ENCODE peak calls at places on chromosomes 7 and 10, in ten cellular contexts. One of them, this sample, is unnamed.

GRCh38 chr7:35781200-35781701 is 19.6 kb upstream of the SEPTIN7 start:
- DNase-seq in NCI-H524 treated with DMSO at 0.1 percent for 48 hours: no peak
- DNase-seq in EH: peak; percentile 11
- DNase-seq in WTC11: no peak
- DNase-seq in neural progenitor cell: no peak
- DNase-seq in EL: no peak
- DNase-seq in effector memory CD8-positive, alpha-beta T cell: no peak
- DNase-seq in chondrocyte: no peak
- DNase-seq in heart left ventricle: no peak
- DNase-seq in mucosa of descending colon: no peak
- DNase-seq in this sample: no peak

GRCh38 chr7:91557789-91558396 is 293.7 kb downstream of the FZD1 start:
- DNase-seq in neural progenitor cell: no peak
- DNase-seq in WTC11: no peak
- DNase-seq in mucosa of descending colon: no peak
- DNase-seq in heart left ventricle: no peak
- DNase-seq in chondrocyte: no peak
- DNase-seq in NCI-H524 treated with DMSO at 0.1 percent for 48 hours: no peak
- DNase-seq in effector memory CD8-positive, alpha-beta T cell: no peak
- DNase-seq in EL: peak; percentile 90
- DNase-seq in EH: peak; percentile 71
- DNase-seq in this sample: peak; percentile 9

GRCh38 chr10:117936136-117936535 is 110.6 kb downstream of the RAB11FIP2 start:
- DNase-seq in NCI-H524 treated with DMSO at 0.1 percent for 48 hours: no peak
- DNase-seq in neural progenitor cell: no peak
- DNase-seq in effector memory CD8-positive, alpha-beta T cell: no peak
- DNase-seq in EH: peak; percentile 55
- DNase-seq in EL: peak; percentile 24
- DNase-seq in chondrocyte: no peak
- DNase-seq in heart left ventricle: peak; percentile 33
- DNase-seq in WTC11: no peak
- DNase-seq in mucosa of descending colon: no peak
- DNase-seq in this sample: no peak

GRCh38 chr10:42990016-42990720 is 86.7 kb upstream of the RET start:
- DNase-seq in EH: no peak
- DNase-seq in heart left ventricle: peak; percentile 11
- DNase-seq in WTC11: peak; percentile 10
- DNase-seq in NCI-H524 treated with DMSO at 0.1 percent for 48 hours: no peak
- DNase-seq in neural progenitor cell: no peak
- DNase-seq in chondrocyte: peak; percentile 82
- DNase-seq in mucosa of descending colon: no peak
- DNase-seq in EL: no peak
- DNase-seq in effector memory CD8-positive, alpha-beta T cell: no peak
- DNase-seq in this sample: no peak

GRCh38 chr10:11672836-11673235 is 61.4 kb upstream of the USP6NL start:
- DNase-seq in mucosa of descending colon: no peak
- DNase-seq in heart left ventricle: no peak
- DNase-seq in EL: no peak
- DNase-seq in NCI-H524 treated with DMSO at 0.1 percent for 48 hours: no peak
- DNase-seq in neural progenitor cell: no peak
- DNase-seq in effector memory CD8-positive, alpha-beta T cell: no peak
- DNase-seq in EH: no peak
- DNase-seq in WTC11: no peak
- DNase-seq in chondrocyte: no peak
- DNase-seq in this sample: no peak

GRCh38 chr7:4189151-4189570 is 492.9 kb upstream of the FOXK1 start:
- DNase-seq in neural progenitor cell: peak; percentile 17
- DNase-seq in EL: no peak
- DNase-seq in effector memory CD8-positive, alpha-beta T cell: no peak
- DNase-seq in EH: no peak
- DNase-seq in NCI-H524 treated with DMSO at 0.1 percent for 48 hours: no peak
- DNase-seq in WTC11: no peak
- DNase-seq in heart left ventricle: peak; percentile 75
- DNase-seq in chondrocyte: no peak
- DNase-seq in mucosa of descending colon: peak; percentile 79
- DNase-seq in this sample: peak; percentile 47

GRCh38 chr7:8441106-8441590 is 7.7 kb downstream of the NXPH1 start:
- DNase-seq in mucosa of descending colon: no peak
- DNase-seq in WTC11: peak; percentile 15
- DNase-seq in heart left ventricle: no peak
- DNase-seq in neural progenitor cell: peak; percentile 60
- DNase-seq in chondrocyte: no peak
- DNase-seq in EL: no peak
- DNase-seq in EH: no peak
- DNase-seq in NCI-H524 treated with DMSO at 0.1 percent for 48 hours: no peak
- DNase-seq in effector memory CD8-positive, alpha-beta T cell: no peak
- DNase-seq in this sample: no peak

GRCh38 chr7:80047856-80048459 is 86.7 kb upstream of the GNAI1 start:
- DNase-seq in mucosa of descending colon: no peak
- DNase-seq in neural progenitor cell: no peak
- DNase-seq in heart left ventricle: no peak
- DNase-seq in chondrocyte: no peak
- DNase-seq in NCI-H524 treated with DMSO at 0.1 percent for 48 hours: no peak
- DNase-seq in EL: no peak
- DNase-seq in WTC11: no peak
- DNase-seq in effector memory CD8-positive, alpha-beta T cell: no peak
- DNase-seq in EH: peak; percentile 31
- DNase-seq in this sample: no peak

GRCh38 chr7:84083846-84084245 is 110.7 kb downstream of the SEMA3A start:
- DNase-seq in neural progenitor cell: no peak
- DNase-seq in mucosa of descending colon: no peak
- DNase-seq in NCI-H524 treated with DMSO at 0.1 percent for 48 hours: no peak
- DNase-seq in EH: no peak
- DNase-seq in effector memory CD8-positive, alpha-beta T cell: no peak
- DNase-seq in WTC11: no peak
- DNase-seq in EL: no peak
- DNase-seq in chondrocyte: no peak
- DNase-seq in heart left ventricle: no peak
- DNase-seq in this sample: no peak

GRCh38 chr10:132429281-132430230 is 32.6 kb downstream of the PWWP2B start:
- DNase-seq in EH: no peak
- DNase-seq in effector memory CD8-positive, alpha-beta T cell: no peak
- DNase-seq in heart left ventricle: no peak
- DNase-seq in neural progenitor cell: no peak
- DNase-seq in EL: no peak
- DNase-seq in WTC11: no peak
- DNase-seq in mucosa of descending colon: peak; percentile 72
- DNase-seq in chondrocyte: no peak
- DNase-seq in NCI-H524 treated with DMSO at 0.1 percent for 48 hours: no peak
- DNase-seq in this sample: no peak

GRCh38 chr10:102714621-102715455 is at the start of gene SFXN2:
- DNase-seq in EL: peak; percentile 34
- DNase-seq in effector memory CD8-positive, alpha-beta T cell: peak; percentile 35
- DNase-seq in EH: no peak
- DNase-seq in mucosa of descending colon: peak; percentile 43
- DNase-seq in chondrocyte: no peak
- DNase-seq in WTC11: peak; percentile 74
- DNase-seq in heart left ventricle: no peak
- DNase-seq in NCI-H524 treated with DMSO at 0.1 percent for 48 hours: no peak
- DNase-seq in neural progenitor cell: peak; percentile 76
- DNase-seq in this sample: no peak

GRCh38 chr7:78402096-78402495 is 603.5 kb downstream of the PHTF2 start:
- DNase-seq in EL: no peak
- DNase-seq in heart left ventricle: no peak
- DNase-seq in NCI-H524 treated with DMSO at 0.1 percent for 48 hours: no peak
- DNase-seq in EH: no peak
- DNase-seq in neural progenitor cell: no peak
- DNase-seq in effector memory CD8-positive, alpha-beta T cell: no peak
- DNase-seq in mucosa of descending colon: no peak
- DNase-seq in WTC11: no peak
- DNase-seq in chondrocyte: peak; percentile 40
- DNase-seq in this sample: no peak

GRCh38 chr7:111138196-111138569 is 47.3 kb downstream of the LRRN3 start:
- DNase-seq in WTC11: no peak
- DNase-seq in EL: peak; percentile 85
- DNase-seq in mucosa of descending colon: peak; percentile 40
- DNase-seq in NCI-H524 treated with DMSO at 0.1 percent for 48 hours: no peak
- DNase-seq in effector memory CD8-positive, alpha-beta T cell: peak; percentile 34
- DNase-seq in chondrocyte: no peak
- DNase-seq in heart left ventricle: peak; percentile 43
- DNase-seq in EH: peak; percentile 90
- DNase-seq in neural progenitor cell: peak; percentile 11
- DNase-seq in this sample: no peak

GRCh38 chr7:3218561-3219225 is 82.4 kb upstream of the SDK1 start:
- DNase-seq in NCI-H524 treated with DMSO at 0.1 percent for 48 hours: no peak
- DNase-seq in effector memory CD8-positive, alpha-beta T cell: no peak
- DNase-seq in neural progenitor cell: peak; percentile 12
- DNase-seq in EL: no peak
- DNase-seq in mucosa of descending colon: no peak
- DNase-seq in EH: no peak
- DNase-seq in WTC11: no peak
- DNase-seq in chondrocyte: no peak
- DNase-seq in heart left ventricle: no peak
- DNase-seq in this sample: no peak

GRCh38 chr7:89887489-89887888 is 266.8 kb upstream of the STEAP1 start:
- DNase-seq in EH: peak; percentile 2
- DNase-seq in NCI-H524 treated with DMSO at 0.1 percent for 48 hours: no peak
- DNase-seq in heart left ventricle: no peak
- DNase-seq in effector memory CD8-positive, alpha-beta T cell: no peak
- DNase-seq in EL: no peak
- DNase-seq in neural progenitor cell: no peak
- DNase-seq in WTC11: no peak
- DNase-seq in chondrocyte: no peak
- DNase-seq in mucosa of descending colon: no peak
- DNase-seq in this sample: no peak

GRCh38 chr10:62297857-62298256 is 29.2 kb upstream of the RTKN2 start:
- DNase-seq in heart left ventricle: no peak
- DNase-seq in chondrocyte: no peak
- DNase-seq in EH: no peak
- DNase-seq in NCI-H524 treated with DMSO at 0.1 percent for 48 hours: no peak
- DNase-seq in EL: no peak
- DNase-seq in neural progenitor cell: no peak
- DNase-seq in WTC11: no peak
- DNase-seq in mucosa of descending colon: no peak
- DNase-seq in effector memory CD8-positive, alpha-beta T cell: no peak
- DNase-seq in this sample: no peak

GRCh38 chr7:64888901-64889685 is 14.0 kb upstream of the ZNF273 start:
- DNase-seq in NCI-H524 treated with DMSO at 0.1 percent for 48 hours: no peak
- DNase-seq in heart left ventricle: peak; percentile 42
- DNase-seq in effector memory CD8-positive, alpha-beta T cell: no peak
- DNase-seq in WTC11: no peak
- DNase-seq in mucosa of descending colon: peak; percentile 57
- DNase-seq in neural progenitor cell: peak; percentile 4
- DNase-seq in EL: peak; percentile 24
- DNase-seq in EH: peak; percentile 13
- DNase-seq in chondrocyte: no peak
- DNase-seq in this sample: no peak

GRCh38 chr7:11471255-11471654 is 360.7 kb downstream of the THSD7A start:
- DNase-seq in WTC11: no peak
- DNase-seq in mucosa of descending colon: no peak
- DNase-seq in neural progenitor cell: no peak
- DNase-seq in EH: no peak
- DNase-seq in NCI-H524 treated with DMSO at 0.1 percent for 48 hours: no peak
- DNase-seq in EL: no peak
- DNase-seq in heart left ventricle: no peak
- DNase-seq in effector memory CD8-positive, alpha-beta T cell: no peak
- DNase-seq in chondrocyte: no peak
- DNase-seq in this sample: no peak

GRCh38 chr10:62115842-62116241 is 152.8 kb downstream of the RTKN2 start:
- DNase-seq in mucosa of descending colon: no peak
- DNase-seq in NCI-H524 treated with DMSO at 0.1 percent for 48 hours: no peak
- DNase-seq in WTC11: no peak
- DNase-seq in heart left ventricle: no peak
- DNase-seq in chondrocyte: no peak
- DNase-seq in EL: no peak
- DNase-seq in neural progenitor cell: no peak
- DNase-seq in effector memory CD8-positive, alpha-beta T cell: no peak
- DNase-seq in EH: no peak
- DNase-seq in this sample: no peak

GRCh38 chr7:30452278-30452930 is 26.2 kb downstream of the NOD1 start:
- DNase-seq in effector memory CD8-positive, alpha-beta T cell: no peak
- DNase-seq in chondrocyte: no peak
- DNase-seq in NCI-H524 treated with DMSO at 0.1 percent for 48 hours: no peak
- DNase-seq in mucosa of descending colon: no peak
- DNase-seq in EH: no peak
- DNase-seq in EL: no peak
- DNase-seq in WTC11: no peak
- DNase-seq in heart left ventricle: no peak
- DNase-seq in neural progenitor cell: no peak
- DNase-seq in this sample: no peak

GRCh38 chr10:94989192-94989591 is 50.7 kb downstream of the CYP2C9 start:
- DNase-seq in neural progenitor cell: no peak
- DNase-seq in WTC11: no peak
- DNase-seq in chondrocyte: no peak
- DNase-seq in EH: no peak
- DNase-seq in EL: no peak
- DNase-seq in heart left ventricle: no peak
- DNase-seq in effector memory CD8-positive, alpha-beta T cell: no peak
- DNase-seq in NCI-H524 treated with DMSO at 0.1 percent for 48 hours: no peak
- DNase-seq in mucosa of descending colon: no peak
- DNase-seq in this sample: no peak

GRCh38 chr7:2087744-2088143 is 145.0 kb downstream of the MAD1L1 start:
- DNase-seq in heart left ventricle: no peak
- DNase-seq in mucosa of descending colon: no peak
- DNase-seq in EL: no peak
- DNase-seq in neural progenitor cell: no peak
- DNase-seq in WTC11: no peak
- DNase-seq in effector memory CD8-positive, alpha-beta T cell: no peak
- DNase-seq in chondrocyte: no peak
- DNase-seq in EH: no peak
- DNase-seq in NCI-H524 treated with DMSO at 0.1 percent for 48 hours: no peak
- DNase-seq in this sample: no peak

GRCh38 chr7:17680943-17681351 is 259.3 kb downstream of the SNX13 start:
- DNase-seq in NCI-H524 treated with DMSO at 0.1 percent for 48 hours: no peak
- DNase-seq in effector memory CD8-positive, alpha-beta T cell: no peak
- DNase-seq in mucosa of descending colon: no peak
- DNase-seq in heart left ventricle: no peak
- DNase-seq in chondrocyte: no peak
- DNase-seq in EH: peak; percentile 60
- DNase-seq in neural progenitor cell: peak; percentile 11
- DNase-seq in WTC11: no peak
- DNase-seq in EL: peak; percentile 54
- DNase-seq in this sample: no peak

GRCh38 chr10:3702569-3702968 is 82.4 kb downstream of the KLF6 start:
- DNase-seq in mucosa of descending colon: no peak
- DNase-seq in effector memory CD8-positive, alpha-beta T cell: no peak
- DNase-seq in WTC11: no peak
- DNase-seq in chondrocyte: no peak
- DNase-seq in heart left ventricle: no peak
- DNase-seq in EH: no peak
- DNase-seq in NCI-H524 treated with DMSO at 0.1 percent for 48 hours: no peak
- DNase-seq in neural progenitor cell: no peak
- DNase-seq in EL: no peak
- DNase-seq in this sample: no peak

GRCh38 chr10:8439040-8439439 is 384.6 kb downstream of the GATA3 start:
- DNase-seq in EH: no peak
- DNase-seq in chondrocyte: no peak
- DNase-seq in heart left ventricle: no peak
- DNase-seq in effector memory CD8-positive, alpha-beta T cell: no peak
- DNase-seq in NCI-H524 treated with DMSO at 0.1 percent for 48 hours: no peak
- DNase-seq in EL: no peak
- DNase-seq in neural progenitor cell: peak; percentile 5
- DNase-seq in mucosa of descending colon: no peak
- DNase-seq in WTC11: no peak
- DNase-seq in this sample: no peak

GRCh38 chr10:101570764-101571572 is 17.1 kb downstream of the POLL start:
- DNase-seq in EL: no peak
- DNase-seq in mucosa of descending colon: peak; percentile 41
- DNase-seq in chondrocyte: no peak
- DNase-seq in effector memory CD8-positive, alpha-beta T cell: no peak
- DNase-seq in neural progenitor cell: no peak
- DNase-seq in heart left ventricle: no peak
- DNase-seq in NCI-H524 treated with DMSO at 0.1 percent for 48 hours: no peak
- DNase-seq in WTC11: no peak
- DNase-seq in EH: no peak
- DNase-seq in this sample: no peak

GRCh38 chr10:46542567-46543323 is 13.7 kb downstream of the GPRIN2 start:
- DNase-seq in mucosa of descending colon: no peak
- DNase-seq in heart left ventricle: no peak
- DNase-seq in effector memory CD8-positive, alpha-beta T cell: no peak
- DNase-seq in EH: no peak
- DNase-seq in NCI-H524 treated with DMSO at 0.1 percent for 48 hours: no peak
- DNase-seq in neural progenitor cell: no peak
- DNase-seq in EL: no peak
- DNase-seq in WTC11: peak; percentile 6
- DNase-seq in chondrocyte: peak; percentile 90
- DNase-seq in this sample: no peak

GRCh38 chr7:137717811-137718271 is 128.9 kb downstream of the DGKI start:
- DNase-seq in NCI-H524 treated with DMSO at 0.1 percent for 48 hours: peak; percentile 51
- DNase-seq in effector memory CD8-positive, alpha-beta T cell: no peak
- DNase-seq in mucosa of descending colon: no peak
- DNase-seq in EL: peak; percentile 4
- DNase-seq in neural progenitor cell: peak; percentile 75
- DNase-seq in chondrocyte: no peak
- DNase-seq in EH: peak; percentile 11
- DNase-seq in WTC11: no peak
- DNase-seq in heart left ventricle: no peak
- DNase-seq in this sample: no peak

This sample was measured in tibial nerve.